ENCODE peak calls at places on chromosomes 3 and 15, in seven cellular contexts. R, B, J, G, O, T and F are unnamed samples. For H3K79me1, the result is how much of the 10 kb centered on the place peaks cover.

GRCh38 chr3:122024800-122025199 is 2.8 kb upstream of the ILDR1 start:
- DNase-seq in O (no peak), B (no peak), R (no peak), G (no peak), T (no peak), J (no peak), F (no peak)

GRCh38 chr3:56157693-56158092 is 310.6 kb downstream of the ERC2 start:
- DNase-seq in O (no peak), G (no peak), B (peak), R (no peak), J (peak), T (no peak), F (peak)

GRCh38 chr3:191783039-191783438 is 322.1 kb downstream of the PYDC2 start:
- DNase-seq in R (no peak), B (no peak), J (no peak), G (no peak), T (no peak), O (no peak), F (no peak)

GRCh38 chr15:35320911-35321310 is 225.1 kb downstream of the DPH6 start:
- DNase-seq in T (no peak), O (no peak), J (no peak), B (no peak), G (no peak), R (no peak), F (no peak)

GRCh38 chr3:136783708-136784191 is 31.6 kb upstream of the STAG1 start:
- DNase-seq in G (peak), O (no peak), B (no peak), J (peak), R (no peak), T (no peak), F (no peak)

GRCh38 chr3:185677146-185677829 is 91.2 kb downstream of the SENP2 start:
- DNase-seq in G (peak), T (peak), R (no peak), J (peak), B (peak), O (no peak), F (peak)

GRCh38 chr3:56952846-56953245 is 107.6 kb upstream of the SPATA12 start:
- DNase-seq in O (no peak), G (no peak), B (no peak), J (no peak), T (no peak), R (no peak), F (no peak)

GRCh38 chr15:23645379-23646164 is 2.1 kb downstream of the MAGEL2 start:
- DNase-seq in T (no peak), J (no peak), G (no peak), R (peak), O (no peak), B (peak), F (no peak)

GRCh38 chr15:90402230-90402629 is 14.2 kb downstream of the IQGAP1 start:
- DNase-seq in O (no peak), R (no peak), T (no peak), G (peak), B (no peak), J (peak), F (peak)

GRCh38 chr3:141370065-141370533 is 1.8 kb downstream of the ZBTB38 start:
- DNase-seq in R (peak), G (peak), O (no peak), J (peak), B (peak), T (peak), F (peak)

GRCh38 chr15:63244399-63244798 is 33.0 kb upstream of the APH1B start:
- DNase-seq in O (no peak), G (no peak), R (no peak), J (peak), T (peak), B (no peak), F (peak)

DNA sequence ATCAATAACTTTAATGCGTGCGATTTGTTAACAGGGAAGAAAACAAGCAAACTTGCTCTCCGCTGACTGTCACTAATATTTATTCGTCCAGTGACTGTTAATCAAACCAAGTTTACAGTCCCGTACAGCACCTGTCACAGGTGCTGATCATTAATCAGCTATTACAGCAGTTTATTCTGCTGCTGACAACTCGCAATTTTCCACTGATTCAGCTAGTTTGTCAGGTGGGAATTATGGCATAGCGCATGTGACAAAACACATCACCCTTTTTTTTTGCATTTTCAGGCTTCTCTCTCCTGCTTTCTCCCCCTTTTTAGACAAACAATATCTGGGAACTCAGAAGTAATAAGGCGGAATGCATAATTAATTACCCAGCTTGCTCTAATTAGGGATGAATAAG is 150.6 kb upstream of the SOX2 start:
- DNase-seq in G (no peak), O (no peak), B (no peak), R (no peak), T (no peak), J (no peak), F (no peak)
- H2BK120ac ChIP-seq in G (no peak), O (no peak), B (no peak), R (no peak), T (no peak), J (no peak), F (no peak)

GRCh38 chr15:75905231-75905630 is 1.6 kb downstream of the FBXO22 start:
- DNase-seq in G (no peak), J (no peak), O (no peak), R (no peak), B (no peak), T (no peak), F (no peak)
- H3K79me1 ChIP-seq in G (under half), J (under half), O (under half), R (under half), B (under half), T (under half), F (under half)

GRCh38 chr3:13401149-13401548 is 19.0 kb downstream of the NUP210 start:
- DNase-seq in T (no peak), O (no peak), J (no peak), R (no peak), B (no peak), G (no peak), F (no peak)
- H3K4ac ChIP-seq in T (no peak), O (no peak), J (no peak), R (no peak), B (no peak), G (no peak), F (no peak)

GRCh38 chr15:40122239-40122638 is 13.6 kb upstream of the BMF start:
- DNase-seq in O (no peak), B (no peak), G (no peak), R (no peak), J (peak), T (no peak), F (no peak)
- H2BK120ac ChIP-seq in O (no peak), B (no peak), G (no peak), R (no peak), J (no peak), T (no peak), F (no peak)

GRCh38 chr15:58958811-58959210 is 25.3 kb upstream of the SLTM start:
- DNase-seq in J (no peak), T (no peak), R (no peak), G (no peak), B (no peak), O (no peak), F (no peak)

GRCh38 chr15:58962662-58963565 is 24.5 kb upstream of the RNF111 start:
- DNase-seq in O (no peak), J (peak), R (no peak), G (no peak), T (no peak), B (no peak), F (no peak)

GRCh38 chr15:58957101-58957973 is 23.9 kb upstream of the SLTM start:
- DNase-seq in R (peak), G (peak), B (peak), J (peak), T (peak), O (no peak), F (peak)

GRCh38 chr15:58966698-58967097 is 20.8 kb upstream of the RNF111 start:
- DNase-seq in B (no peak), T (no peak), J (no peak), O (no peak), R (no peak), G (peak), F (no peak)

DNA sequence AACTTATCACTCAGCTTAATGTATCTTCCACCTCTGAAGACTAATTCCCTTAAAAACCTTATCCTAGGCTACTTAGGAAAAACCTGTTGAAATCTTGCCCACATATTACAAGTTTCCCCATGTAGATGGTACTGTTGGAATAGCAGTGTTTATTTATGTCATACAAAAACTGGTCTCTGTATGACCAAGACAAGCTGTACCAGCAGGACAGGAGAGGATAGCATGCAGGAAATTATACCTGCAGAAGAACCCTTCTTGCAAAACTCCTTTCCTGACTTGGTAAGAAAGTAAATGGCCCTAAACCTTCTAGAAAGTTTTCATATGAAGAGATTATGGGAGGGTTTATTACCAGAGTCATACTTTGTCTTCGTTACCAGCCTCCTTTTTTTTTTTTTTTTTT is 25.3 kb upstream of the RNF111 start:
- DNase-seq in B (no peak), O (no peak), J (peak), T (no peak), R (no peak), G (no peak), F (no peak)
- H3K79me1 ChIP-seq in B (under half), O (under half), J (under half), T (under half), R (under half), G (under half), F (under half)

GRCh38 chr15:61063875-61064320 is 165.2 kb downstream of the RORA start:
- DNase-seq in R (no peak), G (no peak), J (peak), B (no peak), T (no peak), O (no peak), F (no peak)
- H3K4ac ChIP-seq in R (no peak), G (no peak), J (no peak), B (no peak), T (no peak), O (no peak), F (no peak)

DNA sequence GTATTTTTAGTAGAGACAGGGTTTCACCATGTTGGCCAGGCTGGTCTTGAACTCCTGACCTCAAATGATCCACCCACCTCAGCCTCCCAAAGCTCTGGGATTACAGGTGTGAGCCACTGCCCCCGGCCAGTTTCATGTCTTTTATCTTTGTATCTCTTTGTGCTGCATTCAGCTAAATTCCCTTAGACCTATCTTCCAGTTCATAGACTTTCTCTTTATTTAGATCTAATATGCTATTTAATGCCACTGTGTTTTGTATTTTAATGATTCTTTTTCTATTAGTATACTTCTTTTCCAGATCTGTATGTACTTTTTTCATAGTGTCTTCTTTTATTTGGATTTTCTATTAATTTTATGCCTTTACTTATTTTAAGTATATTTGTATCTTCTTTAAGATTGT is 14.9 kb downstream of the MINAR1 start:
- DNase-seq in B (no peak), G (no peak), O (no peak), R (no peak), J (no peak), T (no peak), F (no peak)
- H2BK120ac ChIP-seq in B (no peak), G (no peak), O (no peak), R (no peak), J (no peak), T (no peak), F (no peak)

GRCh38 chr3:80052271-80052670 is 284.5 kb upstream of the ROBO1 start:
- DNase-seq in O (no peak), R (no peak), J (no peak), T (no peak), G (no peak), B (no peak), F (no peak)

GRCh38 chr3:80050826-80051601 is 283.2 kb upstream of the ROBO1 start:
- DNase-seq in B (no peak), G (no peak), R (no peak), J (peak), O (no peak), T (no peak), F (no peak)

GRCh38 chr3:80051602-80051962 is 283.8 kb upstream of the ROBO1 start:
- DNase-seq in B (no peak), O (no peak), J (peak), T (no peak), R (no peak), G (no peak), F (no peak)
- H3K79me1 ChIP-seq in B (under half), O (under half), J (under half), T (under half), R (under half), G (under half), F (under half)

GRCh38 chr3:29283297-29283681 is 2.4 kb downstream of the RBMS3 start:
- DNase-seq in G (peak), T (no peak), O (no peak), B (no peak), R (no peak), J (no peak), F (peak)
- H3K4ac ChIP-seq in G (peak), T (no peak), O (no peak), B (no peak), R (no peak), J (no peak), F (no peak)